ENCODE peak calls at places on chromosomes 3 and 15, in eight cellular contexts. B is fibroblast of villous mesenchyme, G is foreskin fibroblast, A is cardiac muscle cell, D is GM12865, C is astrocyte of the cerebellum, V is colonic mucosa, W is psoas muscle. J is an unnamed sample.
A peak's percentile ranks its signal among the peaks of the same experiment; 100 is the strongest.

GRCh38 chr3:39142067-39142466 is 11.3 kb downstream of the CSRNP1 start:
- DNase-seq in V (peak; percentile 81), D (no peak), A (no peak), G (no peak), B (no peak), W (no peak), C (no peak), J (no peak)

GRCh38 chr15:98914626-98915025 is 93.0 kb downstream of the PGPEP1L start:
- DNase-seq in G (peak; percentile 91), V (no peak), D (no peak), W (no peak), C (peak; percentile 39), B (peak; percentile 85), A (peak; percentile 44), J (no peak)

GRCh38 chr3:14876942-14877341 is 58.2 kb downstream of the FGD5 start:
- DNase-seq in A (peak; percentile 24), C (no peak), G (peak; percentile 30), V (peak; percentile 89), D (no peak), B (no peak), W (peak; percentile 73), J (no peak)

GRCh38 chr3:169384576-169384975 is 278.9 kb downstream of the MECOM start:
- DNase-seq in B (no peak), D (no peak), G (no peak), V (no peak), W (no peak), A (no peak), C (no peak), J (no peak)

GRCh38 chr3:11641683-11642407 is 1.9 kb downstream of the VGLL4 start:
- DNase-seq in G (peak; percentile 52), D (peak; percentile 62), V (no peak), W (no peak), B (peak; percentile 83), C (peak; percentile 29), A (peak; percentile 70), J (peak; percentile 35)

GRCh38 chr3:124587053-124587408 is 143.2 kb upstream of the UMPS start:
- DNase-seq in G (no peak), D (no peak), A (no peak), W (no peak), C (peak; percentile 22), V (no peak), B (no peak), J (no peak)

GRCh38 chr15:100627789-100628395 is 25.5 kb downstream of the ASB7 start:
- DNase-seq in B (peak; percentile 90), W (no peak), V (peak; percentile 69), D (peak; percentile 85), C (peak; percentile 71), A (peak; percentile 88), G (peak; percentile 66), J (peak; percentile 74)

GRCh38 chr3:129461461-129462146 is 21.6 kb downstream of the IFT122 start:
- DNase-seq in V (no peak), A (peak; percentile 82), D (no peak), W (no peak), G (no peak), B (peak; percentile 83), C (no peak), J (no peak)

GRCh38 chr3:33758874-33759273 is 39.6 kb upstream of the PDCD6IP start:
- DNase-seq in D (no peak), B (peak; percentile 12), V (no peak), C (no peak), W (no peak), G (peak; percentile 37), A (no peak), J (no peak)

GRCh38 chr3:22296641-22297040 is 545.6 kb upstream of the ZNF385D start:
- DNase-seq in A (peak; percentile 61), B (peak; percentile 3), V (no peak), G (peak; percentile 58), C (peak; percentile 16), D (no peak), W (no peak), J (no peak)

GRCh38 chr3:72368331-72368975 is 479.8 kb downstream of the SHQ1 start:
- DNase-seq in B (no peak), C (no peak), A (no peak), V (no peak), W (no peak), D (no peak), G (no peak), J (no peak)

GRCh38 chr15:71812966-71813722 is 2.8 kb downstream of the NR2E3 start:
- DNase-seq in A (no peak), V (no peak), D (no peak), B (no peak), W (no peak), C (no peak), G (peak; percentile 34), J (no peak)

GRCh38 chr3:35426581-35426980 is 212.7 kb upstream of the ARPP21 start:
- DNase-seq in B (no peak), W (no peak), D (no peak), V (no peak), A (no peak), G (no peak), C (peak; percentile 53), J (no peak)

GRCh38 chr3:171982829-171983228 is 56.5 kb upstream of the FNDC3B start:
- DNase-seq in B (peak; percentile 69), A (peak; percentile 55), G (peak; percentile 44), W (no peak), D (no peak), V (no peak), C (peak; percentile 36), J (no peak)

DNA sequence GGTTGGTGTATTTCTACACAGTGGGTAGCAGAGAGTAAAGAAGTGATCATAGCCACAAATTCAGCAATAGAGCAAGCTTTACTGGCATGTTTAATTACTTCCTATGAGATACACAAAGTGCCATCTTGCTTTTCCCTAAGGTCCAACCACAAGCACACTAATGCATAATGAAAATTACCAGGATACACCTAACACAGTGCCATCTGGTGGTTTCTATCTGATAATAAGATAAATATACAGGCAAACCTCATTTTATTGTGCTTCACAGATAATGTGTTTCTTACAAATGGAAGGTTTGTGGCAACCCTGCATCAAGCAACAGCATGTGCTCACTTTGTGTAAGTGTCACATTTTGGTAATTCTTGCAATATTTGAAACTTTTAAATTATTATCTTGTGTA is 223.0 kb downstream of the NSUN3 start:
- DNase-seq in C (no peak), A (peak; percentile 2), W (no peak), D (no peak), V (no peak), G (no peak), B (peak; percentile 16), J (no peak)
- TF ChIP-seq CTCF in C (peak; percentile 20), A (no peak), W (no peak), D (no peak), V (no peak), G (peak; percentile 14), B (peak; percentile 24), J (no peak)

GRCh38 chr15:68214838-68215234 is 9.7 kb upstream of the CALML4 start:
- DNase-seq in C (no peak), W (no peak), G (no peak), D (no peak), V (no peak), A (no peak), B (no peak), J (no peak)
- TF ChIP-seq CTCF in C (no peak), W (no peak), G (no peak), D (no peak), V (no peak), A (no peak), B (no peak), J (no peak)

GRCh38 chr15:31853370-31853769 is 176.9 kb upstream of the CHRNA7 start:
- DNase-seq in C (no peak), D (no peak), A (no peak), V (no peak), W (no peak), B (no peak), G (no peak), J (no peak)

GRCh38 chr15:31856581-31856980 is 173.7 kb upstream of the CHRNA7 start:
- DNase-seq in W (no peak), B (no peak), V (no peak), C (no peak), A (no peak), D (no peak), G (no peak), J (no peak)

GRCh38 chr15:31848621-31849020 is 181.7 kb upstream of the CHRNA7 start:
- DNase-seq in B (no peak), A (no peak), W (no peak), D (no peak), V (no peak), C (no peak), G (no peak), J (no peak)

GRCh38 chr15:31857194-31857593 is 173.1 kb upstream of the CHRNA7 start:
- DNase-seq in V (no peak), D (no peak), C (no peak), G (no peak), B (no peak), A (no peak), W (no peak), J (no peak)

DNA sequence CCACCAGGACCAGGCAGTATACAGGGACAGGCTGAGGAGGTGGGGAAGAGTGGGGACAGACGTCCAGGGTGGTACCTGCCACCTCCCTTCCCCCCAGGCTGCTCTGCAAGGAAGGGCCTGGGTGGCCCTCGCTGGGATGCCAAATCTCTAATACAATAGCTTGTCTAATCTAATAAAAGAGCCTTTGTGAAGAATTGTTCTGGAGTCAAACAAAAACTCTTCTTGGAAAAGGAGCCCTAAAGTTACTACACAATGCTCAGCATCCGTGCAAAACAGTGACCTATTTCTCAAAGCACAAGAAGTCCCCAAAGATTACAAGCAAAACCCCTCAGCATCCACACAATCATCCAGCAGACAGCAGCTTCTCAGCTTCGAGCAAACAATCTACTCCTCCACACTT is 177.4 kb upstream of the CHRNA7 start:
- DNase-seq in A (no peak), D (no peak), B (no peak), V (no peak), C (no peak), G (no peak), W (no peak), J (no peak)
- TF ChIP-seq CTCF in A (no peak), D (no peak), B (no peak), V (no peak), C (no peak), G (no peak), W (no peak), J (no peak)

DNA sequence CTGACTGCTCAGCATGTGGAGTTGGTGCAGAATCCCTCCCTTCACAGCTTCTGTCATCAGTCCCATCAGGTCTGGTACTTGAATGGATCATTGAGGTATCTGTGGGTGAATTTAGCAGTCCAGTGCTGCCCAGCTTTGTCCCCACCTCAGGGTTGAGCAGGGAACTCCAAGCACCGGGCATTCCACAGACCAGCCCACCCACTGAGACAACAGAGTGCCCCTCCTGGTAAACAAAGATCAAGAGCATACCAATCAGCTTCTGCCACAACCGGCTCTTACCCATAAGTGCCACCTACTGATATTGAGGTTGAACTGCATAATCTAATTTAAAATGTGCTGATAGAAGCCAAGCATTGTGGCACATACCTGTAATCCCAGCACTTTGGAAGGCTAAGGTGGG is 57.1 kb upstream of the FXR1 start:
- DNase-seq in B (no peak), W (no peak), C (no peak), G (no peak), V (no peak), A (no peak), D (peak; percentile 24), J (no peak)
- TF ChIP-seq CTCF in B (no peak), W (peak; percentile 12), C (no peak), G (no peak), V (no peak), A (no peak), D (peak; percentile 24), J (no peak)

J was measured in activated CD8-positive, alpha-beta T cell treated with anti-CD3 and anti-CD28 coated beads for 36 hours.